ENCODE peak calls at places on chromosome 16, in eight cellular contexts. C is aorta; R is mesenchymal stem cell; Y is body of pancreas; P is heart left ventricle; L is effector memory CD4-positive, alpha-beta T cell; F is Peyer's patch; G is uterus. T is an unnamed sample.

GRCh38 chr16:49452568-49452967 is 79.0 kb downstream of the C16orf78 start:
- DNase-seq in C (peak; percentile 40), R (no peak), Y (no peak), P (no peak), L (no peak), F (no peak), G (no peak), T (no peak)

GRCh38 chr16:26963109-26963508 is 103.6 kb upstream of the C16orf82 start:
- DNase-seq in C (no peak), R (no peak), Y (no peak), P (no peak), L (no peak), F (no peak), G (no peak), T (no peak)

GRCh38 chr16:6250516-6250915 is 1082.1 kb upstream of the RBFOX1 start:
- DNase-seq in C (no peak), R (no peak), Y (no peak), P (no peak), L (no peak), F (no peak), G (no peak), T (no peak)

GRCh38 chr16:72566174-72566573 is 394.2 kb upstream of the PMFBP1 start:
- DNase-seq in C (no peak), R (no peak), Y (no peak), P (no peak), L (no peak), F (no peak), G (no peak), T (no peak)

GRCh38 chr16:30491744-30492308 is 19.3 kb downstream of the ITGAL start:
- DNase-seq in C (no peak), R (peak; percentile 94), Y (peak; percentile 11), P (no peak), L (no peak), F (no peak), G (no peak), T (no peak)

GRCh38 chr16:24508614-24509013 is 30.8 kb upstream of the RBBP6 start:
- DNase-seq in C (no peak), R (peak; percentile 75), Y (no peak), P (no peak), L (no peak), F (no peak), G (no peak), T (no peak)

GRCh38 chr16:75559564-75560372 is 3.7 kb upstream of the TMEM231 start:
- DNase-seq in C (no peak), R (peak; percentile 76), Y (no peak), P (no peak), L (no peak), F (no peak), G (no peak), T (no peak)

GRCh38 chr16:11218324-11218962 is 37.6 kb downstream of the SOCS1 start:
- DNase-seq in C (no peak), R (no peak), Y (no peak), P (no peak), L (no peak), F (no peak), G (no peak), T (no peak)

GRCh38 chr16:3004781-3005284 is 7.9 kb upstream of the CLDN9 start:
- DNase-seq in C (no peak), R (no peak), Y (peak; percentile 85), P (no peak), L (no peak), F (peak; percentile 77), G (no peak), T (no peak)

GRCh38 chr16:14489460-14489859 is 140.6 kb downstream of the PARN start:
- DNase-seq in C (no peak), R (peak; percentile 61), Y (no peak), P (no peak), L (no peak), F (no peak), G (no peak), T (no peak)

GRCh38 chr16:86970726-86971125 is 346.5 kb downstream of the C16orf95 start:
- DNase-seq in C (peak; percentile 43), R (no peak), Y (no peak), P (no peak), L (no peak), F (no peak), G (no peak), T (no peak)

GRCh38 chr16:19304670-19305240 is 19.2 kb downstream of the CLEC19A start:
- DNase-seq in C (no peak), R (no peak), Y (no peak), P (no peak), L (no peak), F (no peak), G (no peak), T (no peak)

GRCh38 chr16:48335961-48336360 is 49.3 kb downstream of the SIAH1 start:
- DNase-seq in C (no peak), R (peak; percentile 77), Y (no peak), P (no peak), L (no peak), F (no peak), G (no peak), T (no peak)

GRCh38 chr16:88769617-88770458 is 15.2 kb downstream of the PIEZO1 start:
- DNase-seq in C (no peak), R (peak; percentile 59), Y (peak; percentile 71), P (no peak), L (no peak), F (peak; percentile 76), G (no peak), T (no peak)

GRCh38 chr16:49617710-49618330 is 238.1 kb downstream of the ZNF423 start:
- DNase-seq in C (peak; percentile 26), R (no peak), Y (no peak), P (no peak), L (no peak), F (no peak), G (peak; percentile 8), T (no peak)

GRCh38 chr16:12545792-12546342 is 257.8 kb downstream of the CPPED1 start:
- DNase-seq in C (no peak), R (no peak), Y (no peak), P (no peak), L (no peak), F (no peak), G (no peak), T (no peak)

GRCh38 chr16:49441366-49441780 is 67.8 kb downstream of the C16orf78 start:
- DNase-seq in C (peak; percentile 78), R (no peak), Y (peak; percentile 41), P (peak; percentile 71), L (peak; percentile 49), F (no peak), G (peak; percentile 23), T (peak; percentile 65)

GRCh38 chr16:23249830-23250229 is 52.3 kb upstream of the SCNN1B start:
- DNase-seq in C (no peak), R (no peak), Y (no peak), P (no peak), L (no peak), F (no peak), G (no peak), T (no peak)

GRCh38 chr16:77679901-77680300 is 42.4 kb upstream of the NUDT7 start:
- DNase-seq in C (no peak), R (no peak), Y (no peak), P (no peak), L (no peak), F (no peak), G (no peak), T (no peak)

DNA sequence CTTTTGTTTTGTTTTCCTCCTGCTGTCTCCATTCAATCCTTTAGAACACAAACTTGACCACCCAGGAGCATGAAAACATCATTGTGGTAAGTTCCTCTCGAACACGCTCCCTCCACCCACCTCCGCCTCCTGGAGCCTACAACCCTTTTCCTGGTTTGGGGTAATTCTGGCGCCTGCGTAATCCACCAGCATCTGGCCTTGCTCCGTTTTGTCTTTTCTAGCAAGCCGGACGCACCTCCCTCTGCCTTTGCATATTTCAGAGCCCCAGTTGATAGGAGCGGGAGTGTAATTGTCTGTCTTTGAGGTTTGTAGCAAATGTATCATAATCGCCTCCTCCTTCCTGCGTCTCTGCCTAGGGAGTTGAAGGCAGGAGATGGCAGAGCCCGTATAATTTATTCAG is 121.4 kb upstream of the PLCG2 start:
- DNase-seq in C (no peak), R (no peak), Y (no peak), P (no peak), L (no peak), F (no peak), G (no peak), T (no peak)
- H3K27ac ChIP-seq in C (no peak overlapping the region), R (no peak overlapping the region), Y (no peak overlapping the region), P (no peak overlapping the region), L (no peak overlapping the region), F (peak overlapping the region; percentile 55), G (no peak overlapping the region), T (no peak overlapping the region)

DNA sequence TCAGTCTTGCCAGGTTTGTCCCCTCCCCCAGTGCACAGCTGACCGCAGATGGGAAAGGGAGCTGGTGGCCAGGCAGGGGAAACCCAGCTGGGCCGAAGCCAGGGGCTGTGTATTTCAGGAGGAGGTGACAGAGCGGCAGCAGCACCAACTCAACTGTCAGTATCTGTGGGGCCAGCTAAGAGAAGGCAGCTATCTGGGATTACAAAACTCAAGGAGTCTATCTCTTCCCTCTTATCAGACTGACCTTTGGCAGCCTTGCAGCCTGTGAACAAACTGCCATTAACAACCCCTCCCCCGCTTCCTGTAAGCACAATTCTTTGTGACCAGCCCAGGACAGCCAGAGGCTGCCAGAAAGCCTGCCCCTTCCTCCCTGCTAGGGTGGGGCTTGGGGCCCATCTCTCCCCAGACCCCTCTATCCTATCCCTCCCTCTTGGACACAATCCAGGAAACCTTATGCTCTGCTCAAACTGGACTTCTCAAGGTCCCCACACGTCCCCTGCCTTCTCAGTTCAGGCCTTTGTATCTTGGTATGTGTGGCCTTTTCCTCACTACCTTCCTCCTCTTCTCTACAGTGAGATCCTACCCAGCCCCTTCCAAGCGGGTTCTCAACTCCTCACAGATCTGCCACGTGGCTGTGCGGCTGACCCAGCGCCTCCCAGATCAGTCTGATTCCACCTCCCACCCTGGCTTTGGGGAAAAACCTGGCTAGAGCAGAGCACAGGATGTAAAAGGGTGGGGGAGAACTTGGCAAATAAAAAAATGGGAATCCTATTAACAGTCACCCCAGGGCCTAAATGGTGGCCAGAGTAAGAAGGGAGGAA is 10.5 kb downstream of the ST3GAL2 start:
- DNase-seq in C (peak; percentile 97), R (peak; percentile 98), Y (peak; percentile 98), P (peak; percentile 95), L (no peak), F (peak; percentile 90), G (peak; percentile 90), T (no peak)
- H3K9me3 ChIP-seq in C (no peaks in the 10 kb centered on the region), R (no peaks in the 10 kb centered on the region), Y (no peaks in the 10 kb centered on the region), P (no peaks in the 10 kb centered on the region), L (no peaks in the 10 kb centered on the region), F (no peaks in the 10 kb centered on the region), G (no peaks in the 10 kb centered on the region), T (no peaks in the 10 kb centered on the region)

DNA sequence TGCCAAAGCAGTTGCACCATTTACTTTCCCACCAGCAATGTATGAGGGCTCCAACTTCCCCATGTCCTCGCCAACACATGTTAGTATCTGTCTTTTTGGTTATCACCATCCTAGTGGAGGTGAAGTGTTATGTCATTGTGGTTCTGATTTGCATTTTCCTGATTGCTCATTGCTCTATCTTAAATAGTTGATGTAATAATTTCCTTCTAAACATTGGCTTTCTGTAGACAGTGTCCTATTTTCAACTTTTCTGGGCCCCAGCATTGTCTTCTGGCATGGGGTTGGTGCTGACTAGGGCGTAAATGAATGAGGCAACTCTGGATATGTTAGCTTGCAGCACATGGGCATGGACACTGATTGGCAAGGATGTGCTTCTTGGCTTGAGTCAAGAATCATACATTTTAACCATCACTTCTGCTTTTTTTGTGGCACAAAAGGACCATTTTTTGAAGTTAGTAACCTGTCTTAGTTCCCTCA is 25.1 kb downstream of the PLCG2 start:
- DNase-seq in C (no peak), R (no peak), Y (no peak), P (no peak), L (no peak), F (no peak), G (no peak), T (no peak)
- H3K4me1 ChIP-seq in C (no peaks in the 10 kb centered on the region), R (no peaks in the 10 kb centered on the region), Y (no peaks in the 10 kb centered on the region), P (peaks cover 16% of the 10 kb centered on the region), L (no peaks in the 10 kb centered on the region), F (no peaks in the 10 kb centered on the region), G (no peaks in the 10 kb centered on the region), T (no peaks in the 10 kb centered on the region)

GRCh38 chr16:85146922-85147651 is 34.8 kb upstream of the CIBAR2 start:
- DNase-seq in C (no peak), R (peak; percentile 81), Y (no peak), P (peak; percentile 85), L (no peak), F (no peak), G (no peak), T (peak; percentile 1)
- H3K27ac ChIP-seq in C (no peak overlapping the region), R (no peak overlapping the region), Y (no peak overlapping the region), P (peak overlapping the region; percentile 69), L (no peak overlapping the region), F (peak overlapping the region; percentile 57), G (peak overlapping the region; percentile 64), T (no peak overlapping the region)

T was measured in CD8-positive, alpha-beta T cell.